ENCODE peak calls at places on chromosomes 7 and 10, in nine cellular contexts. U is CD8-positive, alpha-beta T cell; C is AG08396; I is GM06990; Q is stimulated activated effector memory CD8-positive, alpha-beta T cell treated with anti-CD3 and anti-CD28 coated beads, Interleukin-12 subunit alpha, Interleukin-12 subunit beta, amount 100 ng/mL, for 72 hours; W is NCI-H187; Z is dorsolateral prefrontal cortex; A is amniotic stem cell; Y is pons. O is an unnamed sample.

GRCh38 chr10:73577788-73578187 is 13.4 kb downstream of the USP54 start:
- DNase-seq in U (no peak), C (peak; percentile 26), I (no peak), Q (no peak), W (no peak), Z (peak; percentile 37), A (no peak), Y (peak; percentile 63), O (no peak)

GRCh38 chr7:73718438-73718881 is 1.0 kb downstream of the STX1A start:
- DNase-seq in U (no peak), C (no peak), I (no peak), Q (no peak), W (no peak), Z (no peak), A (no peak), Y (no peak), O (no peak)

GRCh38 chr7:158430308-158431034 is 157.2 kb downstream of the PTPRN2 start:
- DNase-seq in U (no peak), C (no peak), I (no peak), Q (no peak), W (no peak), Z (no peak), A (no peak), Y (no peak), O (no peak)

GRCh38 chr7:127938588-127938987 is 92.6 kb downstream of the LRRC4 start:
- DNase-seq in U (no peak), C (peak; percentile 75), I (no peak), Q (no peak), W (no peak), Z (no peak), A (peak; percentile 67), Y (no peak), O (no peak)

GRCh38 chr10:5524721-5525531 is at the start of gene CALML3:
- DNase-seq in U (no peak), C (no peak), I (no peak), Q (no peak), W (no peak), Z (peak; percentile 26), A (no peak), Y (no peak), O (peak; percentile 57)

GRCh38 chr10:31554556-31554955 is 235.5 kb downstream of the ZEB1 start:
- DNase-seq in U (no peak), C (peak; percentile 17), I (peak; percentile 6), Q (no peak), W (no peak), Z (no peak), A (no peak), Y (no peak), O (no peak)

GRCh38 chr7:46198691-46199090 is 277.6 kb upstream of the IGFBP3 start:
- DNase-seq in U (no peak), C (no peak), I (no peak), Q (no peak), W (no peak), Z (no peak), A (no peak), Y (no peak), O (no peak)

GRCh38 chr10:47438857-47439474 is 44.9 kb downstream of the ANXA8 start:
- DNase-seq in U (no peak), C (peak; percentile 74), I (no peak), Q (no peak), W (peak; percentile 1), Z (peak; percentile 25), A (peak; percentile 55), Y (peak; percentile 49), O (no peak)

GRCh38 chr10:110609592-110609991 is 34.5 kb upstream of the RBM20 start:
- DNase-seq in U (no peak), C (no peak), I (no peak), Q (no peak), W (peak; percentile 59), Z (no peak), A (no peak), Y (no peak), O (no peak)

GRCh38 chr10:22086730-22087364 is 83.3 kb upstream of the DNAJC1 start:
- DNase-seq in U (no peak), C (peak; percentile 65), I (no peak), Q (no peak), W (no peak), Z (peak; percentile 48), A (peak; percentile 3), Y (peak; percentile 55), O (peak; percentile 90)

GRCh38 chr10:69757553-69758309 is 44.0 kb upstream of the COL13A1 start:
- DNase-seq in U (no peak), C (no peak), I (no peak), Q (no peak), W (peak; percentile 0), Z (no peak), A (no peak), Y (peak; percentile 45), O (no peak)

GRCh38 chr7:157003445-157004049 is 6.9 kb downstream of the MNX1 start:
- DNase-seq in U (no peak), C (no peak), I (no peak), Q (no peak), W (no peak), Z (no peak), A (no peak), Y (no peak), O (peak; percentile 47)

GRCh38 chr7:129295015-129295423 is 70.2 kb downstream of the AHCYL2 start:
- DNase-seq in U (no peak), C (peak; percentile 21), I (no peak), Q (no peak), W (no peak), Z (no peak), A (peak; percentile 54), Y (no peak), O (no peak)

GRCh38 chr7:20793686-20794394 is 7.2 kb upstream of the SP8 start:
- DNase-seq in U (no peak), C (no peak), I (no peak), Q (no peak), W (no peak), Z (no peak), A (no peak), Y (no peak), O (no peak)

GRCh38 chr7:51160990-51161615 is 155.5 kb downstream of the COBL start:
- DNase-seq in U (peak; percentile 66), C (peak; percentile 77), I (no peak), Q (peak; percentile 17), W (peak; percentile 23), Z (peak; percentile 80), A (peak; percentile 27), Y (peak; percentile 86), O (peak; percentile 80)